ENCODE peak calls at places on chromosomes 5 and 9, in seven cellular contexts. I, Q, D, B, O, Z and C are unnamed samples.
A peak's percentile ranks its signal among the peaks of the same experiment; 100 is the strongest.

GRCh38 chr5:40486437-40487270 is 193.1 kb upstream of the PTGER4 start:
- DNase-seq in I (no peak), Q (peak; percentile 63), D (peak; percentile 55), B (no peak), O (no peak), Z (no peak), C (no peak)

GRCh38 chr5:88876714-88877113 is 6.3 kb downstream of the MEF2C start:
- DNase-seq in I (no peak), Q (no peak), D (no peak), B (no peak), O (no peak), Z (no peak), C (no peak)

GRCh38 chr5:115816226-115817042 is at the start of gene CDO1:
- DNase-seq in I (peak; percentile 6), Q (no peak), D (peak; percentile 37), B (no peak), O (peak; percentile 68), Z (no peak), C (peak; percentile 45)

GRCh38 chr5:64201986-64202385 is 36.3 kb downstream of the RNF180 start:
- DNase-seq in I (no peak), Q (no peak), D (no peak), B (no peak), O (no peak), Z (no peak), C (no peak)

GRCh38 chr5:157282150-157282549 is 16.2 kb downstream of the CYFIP2 start:
- DNase-seq in I (no peak), Q (no peak), D (no peak), B (no peak), O (no peak), Z (no peak), C (no peak)

GRCh38 chr9:122463828-122464632 is 13.7 kb downstream of the OR1J1 start:
- DNase-seq in I (peak; percentile 55), Q (no peak), D (no peak), B (no peak), O (no peak), Z (no peak), C (no peak)

GRCh38 chr9:117169089-117169488 is 245.8 kb downstream of the ASTN2 start:
- DNase-seq in I (no peak), Q (no peak), D (no peak), B (no peak), O (no peak), Z (no peak), C (no peak)

GRCh38 chr5:176425138-176425537 is 8.8 kb upstream of the CLTB start:
- DNase-seq in I (no peak), Q (no peak), D (no peak), B (no peak), O (no peak), Z (no peak), C (no peak)

GRCh38 chr5:132176987-132177386 is 50.7 kb downstream of the P4HA2 start:
- DNase-seq in I (no peak), Q (no peak), D (no peak), B (no peak), O (no peak), Z (no peak), C (no peak)

GRCh38 chr9:137422668-137423000 is 328 bp downstream of the EXD3 start:
- DNase-seq in I (no peak), Q (peak; percentile 23), D (peak; percentile 33), B (no peak), O (peak; percentile 45), Z (no peak), C (peak; percentile 76)

GRCh38 chr9:111842313-111842712 is 47.6 kb upstream of the SHOC1 start:
- DNase-seq in I (no peak), Q (no peak), D (no peak), B (no peak), O (no peak), Z (no peak), C (no peak)

GRCh38 chr9:132770775-132771310 is 100.6 kb downstream of the GTF3C4 start:
- DNase-seq in I (no peak), Q (no peak), D (no peak), B (no peak), O (no peak), Z (no peak), C (no peak)

GRCh38 chr9:13904746-13905145 is 409.2 kb downstream of the NFIB start:
- DNase-seq in I (no peak), Q (no peak), D (no peak), B (no peak), O (no peak), Z (no peak), C (peak; percentile 27)

GRCh38 chr9:26131891-26132290 is 453.6 kb upstream of the TUSC1 start:
- DNase-seq in I (no peak), Q (no peak), D (no peak), B (no peak), O (no peak), Z (no peak), C (no peak)

GRCh38 chr5:15538516-15538915 is 38.5 kb downstream of the FBXL7 start:
- DNase-seq in I (peak; percentile 23), Q (no peak), D (no peak), B (no peak), O (no peak), Z (no peak), C (no peak)

GRCh38 chr9:73143606-73144328 is 7.9 kb upstream of the ANXA1 start:
- DNase-seq in I (no peak), Q (no peak), D (no peak), B (no peak), O (no peak), Z (no peak), C (no peak)

GRCh38 chr9:20408513-20408912 is 213.8 kb downstream of the MLLT3 start:
- DNase-seq in I (no peak), Q (no peak), D (no peak), B (no peak), O (no peak), Z (no peak), C (no peak)

GRCh38 chr5:113202904-113203716 is 226.5 kb downstream of the DCP2 start:
- DNase-seq in I (peak; percentile 82), Q (no peak), D (no peak), B (no peak), O (peak; percentile 87), Z (peak; percentile 33), C (peak; percentile 78)

GRCh38 chr5:96065577-96066385 is 104.1 kb upstream of the ELL2 start:
- DNase-seq in I (no peak), Q (no peak), D (no peak), B (no peak), O (no peak), Z (no peak), C (no peak)

GRCh38 chr5:180090098-180090768 is 18.7 kb upstream of the RNF130 start:
- DNase-seq in I (peak; percentile 34), Q (peak; percentile 61), D (peak; percentile 84), B (peak; percentile 57), O (peak; percentile 76), Z (peak; percentile 60), C (peak; percentile 93)

GRCh38 chr5:102582706-102583105 is 83.9 kb upstream of the SLCO6A1 start:
- DNase-seq in I (no peak), Q (no peak), D (no peak), B (no peak), O (no peak), Z (no peak), C (no peak)

GRCh38 chr5:673837-674629 is 19.1 kb downstream of the TPPP start:
- DNase-seq in I (no peak), Q (no peak), D (no peak), B (no peak), O (peak; percentile 29), Z (no peak), C (peak; percentile 39)

GRCh38 chr9:85527331-85528015 is 214.3 kb downstream of the AGTPBP1 start:
- DNase-seq in I (no peak), Q (no peak), D (no peak), B (no peak), O (no peak), Z (no peak), C (no peak)

GRCh38 chr9:106693546-106693945 is 169.4 kb upstream of the ZNF462 start:
- DNase-seq in I (no peak), Q (no peak), D (no peak), B (no peak), O (no peak), Z (no peak), C (no peak)

GRCh38 chr5:173581408-173582197 is 34.8 kb downstream of the BOD1 start:
- DNase-seq in I (peak; percentile 22), Q (peak; percentile 22), D (peak; percentile 34), B (no peak), O (peak; percentile 33), Z (peak; percentile 32), C (peak; percentile 83)

GRCh38 chr9:136944094-136944518 is 432 bp downstream of the FBXW5 start:
- DNase-seq in I (no peak), Q (no peak), D (peak; percentile 46), B (no peak), O (peak; percentile 68), Z (no peak), C (no peak)

GRCh38 chr9:109742759-109743388 is 37.1 kb upstream of the PALM2AKAP2 start:
- DNase-seq in I (no peak), Q (no peak), D (no peak), B (no peak), O (no peak), Z (no peak), C (no peak)